ENCODE peak calls at places on chromosome 3, in seven cellular contexts. W, C, N, P, Z, U and S are unnamed samples.

GRCh38 chr3:171797873-171798272 is 12.4 kb downstream of the PLD1 start:
- DNase-seq in U (no peak), Z (no peak), C (no peak), P (no peak), N (no peak), W (no peak), S (no peak)

GRCh38 chr3:194134231-194134756 is 1.7 kb upstream of the HES1 start:
- DNase-seq in N (no peak), W (no peak), C (peak; percentile 65), Z (no peak), P (peak; percentile 81), U (peak; percentile 45), S (no peak)

GRCh38 chr3:46416134-46417119 is 9.4 kb downstream of the CCRL2 start:
- DNase-seq in W (no peak), C (no peak), Z (no peak), N (no peak), U (no peak), P (no peak), S (no peak)

GRCh38 chr3:53166781-53167291 is 5.8 kb downstream of the PRKCD start:
- DNase-seq in P (peak; percentile 36), Z (peak; percentile 77), U (no peak), C (no peak), W (peak; percentile 81), N (peak; percentile 96), S (no peak)

GRCh38 chr3:45666729-45667440 is 22.3 kb upstream of the SACM1L start:
- DNase-seq in N (no peak), U (peak; percentile 28), P (no peak), Z (no peak), W (no peak), C (no peak), S (no peak)

GRCh38 chr3:15069441-15069840 is 4.3 kb upstream of the MRPS25 start:
- DNase-seq in Z (no peak), U (no peak), P (peak; percentile 70), N (no peak), C (no peak), W (no peak), S (no peak)

GRCh38 chr3:152229692-152230091 is 39.0 kb upstream of the MBNL1 start:
- DNase-seq in N (no peak), U (no peak), C (no peak), W (no peak), P (no peak), Z (peak; percentile 86), S (no peak)

GRCh38 chr3:72255736-72256559 is 471.0 kb upstream of the PROK2 start:
- DNase-seq in C (no peak), N (no peak), P (no peak), W (peak; percentile 87), U (peak; percentile 31), Z (peak; percentile 68), S (no peak)

GRCh38 chr3:184583345-184584000 is 21.9 kb downstream of the EPHB3 start:
- DNase-seq in Z (peak; percentile 62), P (peak; percentile 71), N (no peak), C (no peak), W (peak; percentile 63), U (no peak), S (no peak)

GRCh38 chr3:58540176-58540863 is 3.3 kb upstream of the ACOX2 start:
- DNase-seq in W (no peak), C (no peak), U (no peak), N (no peak), P (no peak), Z (no peak), S (no peak)

GRCh38 chr3:73716418-73716817 is 91.7 kb upstream of the PDZRN3 start:
- DNase-seq in N (no peak), U (no peak), C (no peak), W (no peak), P (no peak), Z (no peak), S (no peak)

GRCh38 chr3:123246846-123247245 is 45.1 kb downstream of the SEC22A start:
- DNase-seq in C (no peak), P (peak; percentile 32), N (no peak), U (no peak), Z (no peak), W (no peak), S (no peak)

GRCh38 chr3:149845570-149846244 is 32.7 kb downstream of the RNF13 start:
- DNase-seq in U (no peak), C (no peak), N (no peak), W (no peak), P (no peak), Z (no peak), S (peak; percentile 20)